ENCODE peak calls at places on chromosomes 7 and 10, in eight cellular contexts. L is brain microvascular endothelial cell, E is PC-9, M is heart left ventricle, O is endothelial cell, R is choroid plexus epithelial cell, U is tibial nerve, C is cardiac muscle cell. B is an unnamed sample.

GRCh38 chr7:86320341-86320740 is 323.4 kb upstream of the GRM3 start:
- DNase-seq in L (no peak), E (no peak), M (no peak), O (no peak), R (no peak), U (no peak), C (no peak), B (no peak)

GRCh38 chr7:151743481-151743983 is 133.4 kb downstream of the PRKAG2 start:
- DNase-seq in L (no peak), E (no peak), M (no peak), O (no peak), R (no peak), U (no peak), C (no peak), B (no peak)

GRCh38 chr10:109426987-109427386 is 496.3 kb downstream of the XPNPEP1 start:
- DNase-seq in L (no peak), E (no peak), M (no peak), O (no peak), R (no peak), U (no peak), C (no peak), B (no peak)

GRCh38 chr10:13890617-13891541 is 304.1 kb downstream of the PRPF18 start:
- DNase-seq in L (peak), E (no peak), M (peak), O (no peak), R (peak), U (no peak), C (peak), B (no peak)

GRCh38 chr7:129502708-129503685 is 666 bp downstream of the SMKR1 start:
- DNase-seq in L (no peak), E (no peak), M (no peak), O (peak), R (no peak), U (no peak), C (no peak), B (no peak)

GRCh38 chr10:89327803-89328441 is at the start of gene IFIT3:
- DNase-seq in L (peak), E (peak), M (no peak), O (peak), R (peak), U (peak), C (peak), B (no peak)

GRCh38 chr10:106555599-106555998 is 608.9 kb downstream of the SORCS1 start:
- DNase-seq in L (no peak), E (no peak), M (no peak), O (no peak), R (peak), U (no peak), C (no peak), B (no peak)

GRCh38 chr7:94056796-94057207 is 52.6 kb upstream of the BET1 start:
- DNase-seq in L (peak), E (peak), M (no peak), O (no peak), R (peak), U (no peak), C (peak), B (no peak)

GRCh38 chr10:48878091-48878490 is 61.5 kb downstream of the LRRC18 start:
- DNase-seq in L (no peak), E (no peak), M (no peak), O (no peak), R (no peak), U (no peak), C (no peak), B (no peak)

GRCh38 chr10:79021331-79021907 is 47.3 kb upstream of the ZMIZ1 start:
- DNase-seq in L (no peak), E (no peak), M (peak), O (no peak), R (no peak), U (no peak), C (no peak), B (no peak)

GRCh38 chr7:148242271-148242801 is 348.2 kb upstream of the C7orf33 start:
- DNase-seq in L (peak), E (peak), M (no peak), O (peak), R (peak), U (no peak), C (peak), B (peak)

GRCh38 chr7:149827089-149827981 is 10.8 kb upstream of the ZNF862 start:
- DNase-seq in L (no peak), E (no peak), M (peak), O (no peak), R (no peak), U (no peak), C (no peak), B (no peak)

GRCh38 chr7:12212051-12212485 is 974 bp downstream of the TMEM106B start:
- DNase-seq in L (no peak), E (no peak), M (no peak), O (no peak), R (peak), U (no peak), C (peak), B (no peak)

GRCh38 chr10:36612436-36612835 is 513.0 kb upstream of the ANKRD30A start:
- DNase-seq in L (no peak), E (no peak), M (no peak), O (no peak), R (no peak), U (no peak), C (no peak), B (no peak)

GRCh38 chr10:55803055-55803454 is 558.0 kb downstream of the ZWINT start:
- DNase-seq in L (no peak), E (no peak), M (no peak), O (no peak), R (no peak), U (no peak), C (no peak), B (no peak)

GRCh38 chr10:55800607-55801241 is 560.3 kb downstream of the ZWINT start:
- DNase-seq in L (no peak), E (no peak), M (no peak), O (no peak), R (no peak), U (no peak), C (no peak), B (no peak)

DNA sequence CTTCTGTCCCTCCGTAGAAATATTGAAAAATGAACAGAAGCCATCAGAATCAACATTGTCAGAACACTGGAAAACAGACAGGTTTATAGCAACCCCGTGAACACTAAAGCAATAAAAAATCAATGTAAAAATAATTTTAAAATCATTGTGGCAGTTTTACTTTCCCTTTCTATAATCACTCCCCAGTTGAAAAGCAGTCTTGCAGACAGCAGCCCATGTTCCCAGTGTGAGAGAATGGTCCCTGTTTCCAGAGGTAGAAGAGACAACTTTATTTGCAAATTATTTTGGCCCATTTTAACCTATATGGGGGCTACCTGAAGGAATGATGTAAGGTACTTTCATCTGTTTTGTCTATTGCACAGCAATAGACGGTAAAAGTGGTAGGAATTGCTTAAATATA is 559.8 kb downstream of the ZWINT start:
- DNase-seq in L (no peak), E (no peak), M (no peak), O (no peak), R (no peak), U (no peak), C (no peak), B (no peak)
- TF ChIP-seq CTCF in L (no peak), E (no peak), M (no peak), O (no peak), R (no peak), U (no peak), C (no peak), B (no peak)

DNA sequence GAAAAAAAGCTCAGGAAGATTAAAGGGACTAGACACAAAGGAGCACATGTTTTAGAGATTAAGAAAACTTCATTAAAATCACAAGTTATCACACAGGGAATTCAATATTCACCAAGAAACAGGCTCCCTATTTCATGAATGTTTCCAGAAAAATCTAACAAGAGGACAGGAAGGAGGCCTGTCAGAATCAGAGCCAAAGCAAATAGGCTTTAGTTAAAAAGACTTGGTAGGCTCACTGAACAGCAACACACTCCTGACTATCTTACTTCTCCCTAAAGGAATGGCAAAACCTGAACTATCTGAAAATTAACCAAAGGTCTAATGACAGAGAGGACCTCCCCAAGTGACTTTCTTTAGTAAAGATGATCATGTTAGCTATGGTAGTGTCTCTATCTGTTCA is 188.3 kb upstream of the MEOX2 start:
- DNase-seq in L (no peak), E (no peak), M (no peak), O (no peak), R (no peak), U (no peak), C (peak), B (no peak)
- TF ChIP-seq CTCF in L (no peak), E (no peak), M (no peak), O (no peak), R (no peak), U (no peak), C (no peak), B (no peak)

GRCh38 chr7:84722734-84723133 is 464.1 kb downstream of the SEMA3D start:
- DNase-seq in L (no peak), E (no peak), M (no peak), O (no peak), R (no peak), U (no peak), C (no peak), B (no peak)

GRCh38 chr7:84720456-84721097 is 466.3 kb downstream of the SEMA3D start:
- DNase-seq in L (no peak), E (no peak), M (no peak), O (no peak), R (peak), U (no peak), C (no peak), B (no peak)

DNA sequence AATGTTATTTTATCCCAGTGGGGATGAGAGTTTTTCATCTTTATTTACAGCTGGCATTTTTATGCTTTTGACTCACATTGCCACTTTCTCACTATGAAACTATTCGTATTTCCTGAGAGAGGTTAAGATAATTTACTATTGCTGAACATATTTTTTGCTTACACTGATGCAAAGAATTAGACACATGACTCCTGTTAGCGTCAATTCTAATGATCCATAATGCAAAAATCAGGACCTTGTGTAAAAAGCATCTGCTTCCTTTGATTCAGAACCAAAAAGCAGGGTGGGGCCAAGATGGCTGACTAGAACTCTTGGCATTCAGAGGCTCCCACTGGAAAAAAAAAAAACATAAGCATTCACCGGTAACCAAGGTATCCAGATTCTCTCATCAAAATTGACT is 464.8 kb downstream of the SEMA3D start:
- DNase-seq in L (peak), E (no peak), M (no peak), O (no peak), R (peak), U (no peak), C (no peak), B (no peak)
- TF ChIP-seq CTCF in L (no peak), E (no peak), M (no peak), O (no peak), R (no peak), U (no peak), C (no peak), B (no peak)

GRCh38 chr10:117432866-117433265 is 57.6 kb upstream of the PDZD8 start:
- DNase-seq in L (no peak), E (no peak), M (no peak), O (no peak), R (no peak), U (no peak), C (no peak), B (no peak)

GRCh38 chr10:117429644-117430043 is 54.4 kb upstream of the PDZD8 start:
- DNase-seq in L (no peak), E (no peak), M (no peak), O (no peak), R (no peak), U (no peak), C (no peak), B (no peak)

GRCh38 chr10:117425908-117426566 is 50.8 kb upstream of the PDZD8 start:
- DNase-seq in L (no peak), E (no peak), M (no peak), O (no peak), R (no peak), U (no peak), C (no peak), B (no peak)

GRCh38 chr10:117431160-117431559 is 55.9 kb upstream of the PDZD8 start:
- DNase-seq in L (no peak), E (no peak), M (no peak), O (no peak), R (peak), U (no peak), C (no peak), B (no peak)
- TF ChIP-seq CTCF in L (no peak), E (peak), M (no peak), O (no peak), R (peak), U (no peak), C (no peak), B (no peak)

GRCh38 chr7:147062897-147063296 is 946.3 kb downstream of the CNTNAP2 start:
- DNase-seq in L (no peak), E (no peak), M (no peak), O (no peak), R (no peak), U (no peak), C (no peak), B (no peak)
- TF ChIP-seq CTCF in L (no peak), E (no peak), M (no peak), O (no peak), R (no peak), U (no peak), C (no peak), B (no peak)

GRCh38 chr7:80100254-80100653 is 34.4 kb upstream of the GNAI1 start:
- DNase-seq in L (no peak), E (no peak), M (no peak), O (no peak), R (no peak), U (no peak), C (no peak), B (no peak)

GRCh38 chr7:80107278-80107677 is 27.4 kb upstream of the GNAI1 start:
- DNase-seq in L (no peak), E (no peak), M (no peak), O (no peak), R (no peak), U (no peak), C (no peak), B (no peak)

GRCh38 chr7:80106498-80107113 is 28.0 kb upstream of the GNAI1 start:
- DNase-seq in L (no peak), E (no peak), M (no peak), O (no peak), R (no peak), U (no peak), C (no peak), B (no peak)

GRCh38 chr7:80105706-80106408 is 28.8 kb upstream of the GNAI1 start:
- DNase-seq in L (no peak), E (no peak), M (no peak), O (peak), R (no peak), U (no peak), C (peak), B (no peak)
- TF ChIP-seq CTCF in L (no peak), E (no peak), M (no peak), O (no peak), R (no peak), U (no peak), C (no peak), B (no peak)